ENCODE peak calls at places on chromosomes 11 and 22, in six cellular contexts. H, B, L, M, F and T are unnamed samples.
A peak's percentile ranks its signal among the peaks of the same experiment; 100 is the strongest.

GRCh38 chr11:95768521-95768920 is 21.1 kb downstream of the FAM76B start:
- DNase-seq in M (no peak), F (no peak), L (peak; percentile 9), H (no peak), B (no peak), T (no peak)

GRCh38 chr11:111591187-111591960 is 10.9 kb upstream of the SIK2 start:
- DNase-seq in L (no peak), F (no peak), B (no peak), M (no peak), H (no peak), T (no peak)

GRCh38 chr11:65478411-65479183 is 20.2 kb upstream of the MALAT1 start:
- DNase-seq in H (peak; percentile 23), L (peak; percentile 70), F (no peak), B (no peak), M (no peak), T (peak; percentile 92)

GRCh38 chr22:38026130-38027111 is 30.8 kb upstream of the PICK1 start:
- DNase-seq in L (no peak), M (no peak), B (no peak), H (no peak), F (no peak), T (no peak)

GRCh38 chr11:22459053-22459452 is 120.9 kb downstream of the SLC17A6 start:
- DNase-seq in B (no peak), M (no peak), F (no peak), L (peak; percentile 16), H (peak; percentile 89), T (no peak)

GRCh38 chr11:37755526-37755925 is 1157.5 kb upstream of the RAG2 start:
- DNase-seq in H (no peak), M (no peak), B (no peak), F (no peak), L (no peak), T (no peak)

GRCh38 chr11:86551286-86551685 is 121.1 kb downstream of the ME3 start:
- DNase-seq in B (peak; percentile 40), H (peak; percentile 63), F (no peak), M (no peak), L (peak; percentile 98), T (no peak)

GRCh38 chr22:27133951-27134664 is 476.7 kb downstream of the MIAT start:
- DNase-seq in H (peak; percentile 95), L (peak; percentile 91), F (no peak), B (peak; percentile 71), M (no peak), T (no peak)

GRCh38 chr22:25709758-25710157 is 32.2 kb upstream of the MYO18B start:
- DNase-seq in F (no peak), H (peak; percentile 66), L (no peak), M (no peak), B (no peak), T (no peak)

GRCh38 chr11:35214792-35215193 is 75.8 kb downstream of the CD44 start:
- DNase-seq in M (no peak), F (peak; percentile 68), L (peak; percentile 95), B (no peak), H (peak; percentile 87), T (no peak)

GRCh38 chr11:108592591-108593213 is 866 bp downstream of the EXPH5 start:
- DNase-seq in M (peak; percentile 71), B (no peak), L (no peak), H (peak; percentile 34), F (peak; percentile 28), T (no peak)

GRCh38 chr22:30202531-30203006 is 44.0 kb downstream of the LIF start:
- DNase-seq in F (no peak), B (no peak), L (peak; percentile 92), M (no peak), H (peak; percentile 79), T (no peak)

GRCh38 chr22:45516923-45517675 is 14.4 kb downstream of the FBLN1 start:
- DNase-seq in H (peak; percentile 85), L (peak; percentile 72), B (no peak), F (no peak), M (no peak), T (no peak)

GRCh38 chr11:59267196-59267595 is 54.5 kb upstream of the MPEG1 start:
- DNase-seq in M (no peak), F (no peak), L (no peak), B (no peak), H (peak; percentile 30), T (no peak)

GRCh38 chr11:10275714-10276113 is 18.3 kb downstream of the SBF2 start:
- DNase-seq in F (no peak), B (no peak), H (peak; percentile 74), L (peak; percentile 21), M (no peak), T (no peak)

GRCh38 chr22:22168190-22168940 is 76.2 kb upstream of the VPREB1 start:
- DNase-seq in H (peak; percentile 53), B (peak; percentile 11), M (no peak), F (no peak), L (peak; percentile 85), T (no peak)

GRCh38 chr11:44454686-44455085 is 110.8 kb upstream of the CD82 start:
- DNase-seq in M (no peak), B (no peak), L (no peak), H (no peak), F (no peak), T (no peak)

GRCh38 chr11:44453871-44454270 is 111.6 kb upstream of the CD82 start:
- DNase-seq in L (no peak), H (no peak), B (no peak), F (no peak), M (no peak), T (no peak)

GRCh38 chr11:44457862-44458261 is 107.6 kb upstream of the CD82 start:
- DNase-seq in F (no peak), M (no peak), L (no peak), B (no peak), H (no peak), T (no peak)

GRCh38 chr11:44453213-44453612 is 112.2 kb upstream of the CD82 start:
- DNase-seq in F (no peak), L (no peak), B (no peak), H (no peak), M (no peak), T (no peak)

DNA sequence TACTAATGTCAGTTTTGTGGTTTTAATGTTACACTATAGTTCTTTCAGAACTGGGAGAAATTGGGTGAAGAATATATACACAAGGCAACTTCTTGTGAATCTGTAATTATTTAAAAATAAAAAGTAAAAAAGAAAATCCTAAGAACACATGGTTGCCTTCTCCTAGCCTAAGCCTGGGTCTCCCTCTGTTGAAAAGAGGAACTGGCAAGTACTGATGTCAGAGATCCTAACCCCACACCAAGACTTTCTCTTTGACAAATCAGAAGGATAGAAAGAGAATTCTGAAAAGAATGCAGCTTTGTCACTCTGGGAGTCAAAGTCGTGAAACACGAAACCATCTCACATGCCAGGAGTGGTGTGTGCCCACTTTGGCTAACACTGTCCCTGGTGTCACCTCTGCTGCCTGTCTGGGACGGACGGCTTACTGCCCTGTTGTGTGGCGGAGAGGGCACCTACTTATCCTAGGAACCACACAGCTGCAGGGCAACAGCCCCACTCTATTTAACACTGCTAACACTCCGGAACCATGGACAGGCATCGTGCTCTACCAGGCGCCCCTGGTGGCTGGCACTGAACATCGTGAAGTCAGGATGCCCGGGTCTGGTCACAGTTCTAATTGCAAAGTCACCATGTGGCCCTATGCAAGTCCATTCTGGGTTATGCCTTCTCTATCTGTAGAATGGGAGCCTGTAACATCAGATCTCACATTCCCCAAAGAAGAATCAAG is 108.8 kb upstream of the CD82 start:
- DNase-seq in M (no peak), F (peak; percentile 46), B (peak; percentile 54), L (no peak), H (peak; percentile 18), T (no peak)
- TF ChIP-seq CTCF in M (peak; percentile 53), F (peak; percentile 20), B (peak; percentile 27), L (peak; percentile 20), H (peak; percentile 51), T (peak; percentile 49)

DNA sequence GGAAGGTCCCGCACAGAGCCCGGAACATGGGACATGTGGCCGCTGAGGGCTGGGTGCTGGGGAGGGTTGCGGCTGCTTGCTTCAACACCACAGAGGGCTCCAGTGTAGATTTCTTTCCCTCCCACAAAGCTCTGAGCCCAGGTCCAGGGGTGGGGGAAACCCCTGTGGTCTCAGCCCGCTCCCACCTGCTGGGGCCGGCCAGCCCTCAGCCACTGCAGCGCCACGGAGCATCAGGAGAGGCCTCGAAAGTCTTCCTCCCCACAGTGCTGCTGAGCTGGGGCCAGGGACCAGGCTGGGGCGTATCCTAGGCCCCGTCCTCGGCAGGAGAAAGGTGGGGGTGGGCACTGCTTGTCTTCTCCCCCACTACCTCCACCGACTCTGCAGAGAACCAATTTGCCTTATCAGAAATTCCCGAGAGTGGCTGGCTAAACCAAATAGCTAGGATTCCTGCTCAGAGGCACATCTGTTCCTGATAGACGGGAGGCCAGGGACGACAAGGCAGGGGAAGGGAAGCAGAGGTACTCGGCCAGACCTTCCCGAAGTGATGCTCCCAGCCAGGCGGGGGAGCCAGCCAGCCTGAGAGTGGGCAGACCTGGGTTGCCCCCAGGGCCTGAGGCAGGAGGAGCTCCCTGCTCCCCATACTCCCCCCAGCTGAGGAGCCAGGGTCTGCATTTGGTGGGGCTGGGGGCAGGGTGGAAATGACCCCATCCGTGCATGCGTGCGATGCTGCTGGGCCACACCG is 18.7 kb downstream of the IGF2 start:
- DNase-seq in H (no peak), L (no peak), F (no peak), B (no peak), M (peak; percentile 68), T (no peak)
- TF ChIP-seq CTCF in H (no peak), L (no peak), F (no peak), B (no peak), M (no peak), T (no peak)

GRCh38 chr11:73931039-73931645 is 19.7 kb upstream of the DNAJB13 start:
- DNase-seq in M (no peak), L (peak; percentile 77), H (peak; percentile 79), B (peak; percentile 49), F (peak; percentile 34), T (no peak)
- TF ChIP-seq CTCF in M (peak; percentile 65), L (peak; percentile 31), H (peak; percentile 54), B (peak; percentile 72), F (no peak), T (peak; percentile 79)

GRCh38 chr22:43425976-43426785 is 14.4 kb downstream of the MPPED1 start:
- DNase-seq in F (no peak), B (no peak), M (no peak), L (no peak), H (no peak), T (peak; percentile 85)

GRCh38 chr22:43426816-43427215 is 15.0 kb downstream of the MPPED1 start:
- DNase-seq in M (no peak), B (no peak), H (no peak), F (no peak), L (no peak), T (peak; percentile 67)

GRCh38 chr22:43428005-43428485 is 16.2 kb downstream of the MPPED1 start:
- DNase-seq in H (no peak), F (no peak), B (no peak), L (no peak), M (no peak), T (peak; percentile 87)

GRCh38 chr22:43429426-43429825 is 17.6 kb downstream of the MPPED1 start:
- DNase-seq in M (no peak), H (no peak), B (no peak), L (no peak), F (no peak), T (no peak)

DNA sequence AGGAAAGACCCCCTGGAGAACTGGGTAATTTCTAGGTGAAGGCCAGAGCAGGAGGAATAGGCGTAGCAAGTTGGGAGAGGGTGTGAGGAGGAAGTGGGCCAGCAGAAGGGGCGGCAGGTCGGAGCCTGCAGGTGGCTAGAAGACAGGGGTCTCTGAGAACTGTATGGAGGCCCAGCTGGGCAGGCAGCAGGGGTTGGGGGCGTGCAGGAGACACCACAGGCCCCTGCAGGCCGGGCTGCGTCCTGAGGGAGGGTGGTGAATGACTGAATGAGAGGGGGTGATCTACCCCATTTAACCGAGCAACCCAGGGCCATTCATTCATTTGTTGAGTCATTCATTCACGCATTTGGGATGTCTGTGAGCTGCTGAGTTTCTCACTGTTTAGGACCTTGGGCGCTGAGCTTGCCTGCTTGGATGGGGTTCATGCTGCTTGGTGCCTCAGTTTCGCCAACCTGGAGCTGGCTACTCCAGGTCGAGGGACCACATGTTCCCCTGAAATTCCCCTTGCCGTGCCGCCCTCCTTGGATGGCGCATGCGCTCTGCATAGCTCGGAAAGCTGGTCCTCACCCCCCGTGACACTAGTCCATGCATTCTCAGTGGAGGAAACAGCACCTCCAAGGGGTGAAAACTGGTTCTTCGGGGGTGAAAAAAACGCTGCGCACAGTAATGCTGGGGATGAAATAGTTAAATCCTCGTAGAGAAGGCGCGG is 15.6 kb downstream of the MPPED1 start:
- DNase-seq in H (no peak), B (no peak), M (no peak), L (no peak), F (no peak), T (peak; percentile 69)
- TF ChIP-seq CTCF in H (no peak), B (no peak), M (peak; percentile 17), L (no peak), F (no peak), T (peak; percentile 17)